ENCODE peak calls at places on chromosomes 6 and 20, in five cellular contexts. P is fibroblast of villous mesenchyme; O is heart left ventricle; X is heart right ventricle; A is CD8-positive, alpha-beta memory T cell. C is an unnamed sample.

GRCh38 chr20:57773059-57773815 is 63.4 kb upstream of the PMEPA1 start:
- DNase-seq in P (no peak), O (no peak), X (no peak), A (no peak), C (no peak)

GRCh38 chr20:3749689-3750639 is 17.5 kb downstream of the HSPA12B start:
- DNase-seq in P (no peak), O (no peak), X (peak), A (peak), C (no peak)

GRCh38 chr6:157215702-157216101 is 107.6 kb downstream of the TMEM242 start:
- DNase-seq in P (no peak), O (no peak), X (no peak), A (no peak), C (no peak)

GRCh38 chr20:31549513-31549880 is 35.3 kb downstream of the HM13 start:
- DNase-seq in P (no peak), O (no peak), X (no peak), A (no peak), C (no peak)

GRCh38 chr6:122821095-122821494 is 32.0 kb downstream of the SMPDL3A start:
- DNase-seq in P (no peak), O (no peak), X (no peak), A (no peak), C (no peak)

GRCh38 chr20:33322456-33322855 is 39.4 kb downstream of the BPIFB1 start:
- DNase-seq in P (no peak), O (no peak), X (no peak), A (no peak), C (no peak)

GRCh38 chr20:18276821-18277220 is 11.5 kb upstream of the ZNF133 start:
- DNase-seq in P (peak), O (peak), X (peak), A (peak), C (peak)

GRCh38 chr6:101705866-101706265 is 312.4 kb downstream of the GRIK2 start:
- DNase-seq in P (peak), O (no peak), X (no peak), A (no peak), C (no peak)

GRCh38 chr6:12875061-12875460 is 158.5 kb downstream of the PHACTR1 start:
- DNase-seq in P (no peak), O (no peak), X (no peak), A (no peak), C (peak)

GRCh38 chr6:52893803-52894202 is 15.7 kb downstream of the GSTA3 start:
- DNase-seq in P (no peak), O (no peak), X (no peak), A (no peak), C (no peak)
- H3K4me3 ChIP-seq in P (no peak), O (no peak), X (no peak), A (no peak), C (no peak)

GRCh38 chr6:107496041-107496440 is 6.1 kb downstream of the SOBP start:
- DNase-seq in P (no peak), O (no peak), X (no peak), A (no peak), C (no peak)
- H3K4me3 ChIP-seq in P (no peak), O (no peak), X (peak), A (no peak), C (no peak)

GRCh38 chr6:146546440-146546839 is 2.8 kb downstream of the RAB32 start:
- DNase-seq in P (peak), O (no peak), X (no peak), A (no peak), C (peak)
- H3K4me3 ChIP-seq in P (peak), O (no peak), X (peak), A (no peak), C (peak)

DNA sequence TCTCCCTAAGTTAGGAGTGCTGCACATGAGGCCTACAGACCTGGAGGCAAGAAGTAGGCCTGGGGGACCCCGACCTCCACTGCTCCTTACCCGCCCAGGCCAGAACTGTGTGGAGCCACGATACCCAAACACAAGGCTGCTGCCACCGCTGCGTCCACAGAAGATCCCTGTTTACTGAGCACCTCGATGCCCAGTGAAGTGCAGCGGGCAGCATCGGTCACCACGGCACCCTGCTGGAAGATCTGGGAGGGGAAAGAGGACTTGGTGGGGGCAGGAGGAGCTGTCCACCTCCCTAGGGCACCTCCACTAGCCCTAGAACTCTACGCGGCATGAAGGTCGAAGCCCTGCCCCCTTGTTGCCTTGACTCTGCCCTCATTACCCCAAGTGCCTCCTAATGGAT is 9.9 kb downstream of the GGT7 start:
- DNase-seq in P (no peak), O (no peak), X (no peak), A (no peak), C (no peak)
- H3K4me3 ChIP-seq in P (no peak), O (no peak), X (no peak), A (no peak), C (no peak)

GRCh38 chr6:77368660-77369313 is 94.5 kb downstream of the HTR1B start:
- DNase-seq in P (peak), O (peak), X (peak), A (no peak), C (peak)
- H3K4me3 ChIP-seq in P (peak), O (peak), X (peak), A (no peak), C (peak)

C was measured in AG10803.